ENCODE peak calls at places on chromosome 1, in six cellular contexts. One of them, this sample, is unnamed.

GRCh38 chr1:39799770-39800470 is 11.3 kb upstream of the BMP8B start:
- DNase-seq in sigmoid colon: peak; percentile 72
- DNase-seq in neural crest cell: peak; percentile 81
- DNase-seq in Calu3: peak; percentile 82
- DNase-seq in astrocyte of the spinal cord: peak; percentile 54
- DNase-seq in WTC11: peak; percentile 88
- DNase-seq in this sample: peak; percentile 73

GRCh38 chr1:101781437-101781836 is 215.3 kb downstream of the OLFM3 start:
- DNase-seq in sigmoid colon: no peak
- DNase-seq in Calu3: no peak
- DNase-seq in astrocyte of the spinal cord: peak; percentile 14
- DNase-seq in WTC11: no peak
- DNase-seq in neural crest cell: no peak
- DNase-seq in this sample: no peak

GRCh38 chr1:230256896-230257295 is 169.2 kb downstream of the PGBD5 start:
- DNase-seq in Calu3: no peak
- DNase-seq in sigmoid colon: no peak
- DNase-seq in astrocyte of the spinal cord: no peak
- DNase-seq in neural crest cell: no peak
- DNase-seq in WTC11: no peak
- DNase-seq in this sample: no peak

GRCh38 chr1:53398091-53398490 is 61.1 kb upstream of the DMRTB1 start:
- DNase-seq in Calu3: no peak
- DNase-seq in astrocyte of the spinal cord: no peak
- DNase-seq in WTC11: no peak
- DNase-seq in sigmoid colon: peak; percentile 39
- DNase-seq in neural crest cell: no peak
- DNase-seq in this sample: no peak

GRCh38 chr1:217089239-217090014 is 366.2 kb upstream of the ESRRG start:
- DNase-seq in Calu3: peak; percentile 42
- DNase-seq in WTC11: peak; percentile 21
- DNase-seq in neural crest cell: peak; percentile 20
- DNase-seq in astrocyte of the spinal cord: peak; percentile 61
- DNase-seq in sigmoid colon: no peak
- DNase-seq in this sample: no peak

GRCh38 chr1:159783724-159784123 is 3.0 kb downstream of the DUSP23 start:
- DNase-seq in Calu3: no peak
- DNase-seq in WTC11: no peak
- DNase-seq in astrocyte of the spinal cord: no peak
- DNase-seq in neural crest cell: no peak
- DNase-seq in sigmoid colon: no peak
- DNase-seq in this sample: no peak

GRCh38 chr1:114509596-114510234 is 1.3 kb downstream of the TRIM33 start:
- DNase-seq in astrocyte of the spinal cord: peak; percentile 6
- DNase-seq in neural crest cell: no peak
- DNase-seq in sigmoid colon: no peak
- DNase-seq in WTC11: no peak
- DNase-seq in Calu3: no peak
- DNase-seq in this sample: no peak

GRCh38 chr1:33342041-33342723 is 21.3 kb upstream of the A3GALT2 start:
- DNase-seq in WTC11: peak; percentile 46
- DNase-seq in astrocyte of the spinal cord: peak; percentile 98
- DNase-seq in sigmoid colon: peak; percentile 93
- DNase-seq in Calu3: peak; percentile 65
- DNase-seq in neural crest cell: no peak
- DNase-seq in this sample: peak; percentile 93

DNA sequence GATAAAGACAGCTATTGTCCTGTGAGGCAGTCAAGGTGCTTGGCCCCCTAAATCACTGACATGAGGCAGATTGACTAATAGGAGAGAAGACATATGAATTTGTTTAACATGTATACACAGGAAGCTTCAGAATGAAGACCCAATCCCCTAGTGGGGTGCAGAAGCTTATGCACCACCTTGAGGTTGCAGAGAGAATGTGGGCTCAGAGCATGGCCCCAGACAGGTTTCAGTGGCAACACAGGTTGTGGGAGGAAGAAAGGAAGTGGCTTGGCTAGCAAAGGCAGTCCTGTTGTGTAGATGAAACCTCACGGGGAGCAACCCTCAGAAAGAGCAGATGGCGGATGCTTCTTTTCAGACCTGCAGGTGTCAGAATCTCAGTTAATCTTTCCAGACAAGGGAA is 37.0 kb upstream of the PARP1 start:
- DNase-seq in neural crest cell: no peak
- DNase-seq in sigmoid colon: no peak
- DNase-seq in astrocyte of the spinal cord: no peak
- DNase-seq in Calu3: no peak
- DNase-seq in WTC11: no peak
- DNase-seq in this sample: no peak
- TF ChIP-seq CTCF in neural crest cell: no peak
- TF ChIP-seq CTCF in sigmoid colon: no peak
- TF ChIP-seq CTCF in astrocyte of the spinal cord: no peak
- TF ChIP-seq CTCF in Calu3: no peak
- TF ChIP-seq CTCF in WTC11: no peak
- TF ChIP-seq CTCF in this sample: no peak

DNA sequence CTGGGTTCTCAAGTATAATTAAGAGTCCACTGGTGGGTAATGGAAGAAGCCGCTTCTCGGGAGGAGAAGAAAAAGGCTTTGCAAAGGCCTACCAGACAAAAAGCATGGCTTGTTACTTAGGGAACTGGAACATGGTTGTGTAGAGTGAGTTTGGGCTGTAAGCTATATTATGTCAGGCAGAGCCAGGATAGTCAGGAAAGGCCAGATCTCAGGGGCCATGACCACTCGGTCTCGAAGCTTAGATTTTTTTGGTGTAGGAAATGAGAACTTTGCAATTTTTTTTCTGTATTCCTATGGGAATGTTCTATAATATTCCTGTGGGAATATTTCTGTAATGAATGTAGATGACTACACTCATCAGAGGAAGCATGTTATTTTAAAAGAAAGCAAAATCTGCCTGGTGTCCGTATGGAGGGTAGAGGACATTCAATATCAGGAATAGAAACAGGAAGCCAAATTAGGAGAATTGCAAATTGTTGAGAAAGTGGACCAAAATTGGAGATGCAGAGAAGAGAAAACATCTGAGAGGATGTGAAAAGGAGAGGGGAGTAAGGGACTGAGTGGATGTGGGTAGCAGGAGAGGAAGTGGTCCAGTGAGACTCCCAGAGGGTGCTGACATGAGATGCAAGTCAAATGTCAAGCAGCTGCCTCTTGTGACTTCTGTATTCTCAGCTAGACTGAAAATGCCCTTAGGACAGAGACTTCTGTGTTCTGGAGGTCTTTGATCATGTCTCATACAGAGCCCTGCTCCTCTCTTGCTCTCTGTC is 45.2 kb upstream of the HAO2 start:
- DNase-seq in sigmoid colon: no peak
- DNase-seq in astrocyte of the spinal cord: no peak
- DNase-seq in WTC11: no peak
- DNase-seq in Calu3: no peak
- DNase-seq in neural crest cell: no peak
- DNase-seq in this sample: no peak
- TF ChIP-seq CTCF in sigmoid colon: no peak
- TF ChIP-seq CTCF in astrocyte of the spinal cord: no peak
- TF ChIP-seq CTCF in WTC11: no peak
- TF ChIP-seq CTCF in Calu3: no peak
- TF ChIP-seq CTCF in neural crest cell: no peak
- TF ChIP-seq CTCF in this sample: no peak

GRCh38 chr1:63466759-63467158 is 56.3 kb downstream of the ITGB3BP start:
- DNase-seq in neural crest cell: no peak
- DNase-seq in Calu3: no peak
- DNase-seq in sigmoid colon: no peak
- DNase-seq in astrocyte of the spinal cord: no peak
- DNase-seq in WTC11: no peak
- DNase-seq in this sample: no peak
- TF ChIP-seq CTCF in neural crest cell: no peak
- TF ChIP-seq CTCF in Calu3: no peak
- TF ChIP-seq CTCF in sigmoid colon: no peak
- TF ChIP-seq CTCF in astrocyte of the spinal cord: peak; percentile 6
- TF ChIP-seq CTCF in WTC11: no peak
- TF ChIP-seq CTCF in this sample: no peak

GRCh38 chr1:175434268-175434860 is 241.8 kb upstream of the KIAA0040 start:
- DNase-seq in astrocyte of the spinal cord: no peak
- DNase-seq in WTC11: peak; percentile 62
- DNase-seq in Calu3: no peak
- DNase-seq in neural crest cell: no peak
- DNase-seq in sigmoid colon: no peak
- DNase-seq in this sample: no peak
- TF ChIP-seq CTCF in astrocyte of the spinal cord: no peak
- TF ChIP-seq CTCF in WTC11: peak; percentile 71
- TF ChIP-seq CTCF in Calu3: peak; percentile 34
- TF ChIP-seq CTCF in neural crest cell: peak; percentile 46
- TF ChIP-seq CTCF in sigmoid colon: no peak
- TF ChIP-seq CTCF in this sample: peak; percentile 23

GRCh38 chr1:71086331-71086730 is 5.5 kb upstream of the ZRANB2 start:
- DNase-seq in Calu3: no peak
- DNase-seq in astrocyte of the spinal cord: peak; percentile 43
- DNase-seq in sigmoid colon: no peak
- DNase-seq in neural crest cell: no peak
- DNase-seq in WTC11: no peak
- DNase-seq in this sample: peak; percentile 87

GRCh38 chr1:71089536-71090270 is 8.9 kb upstream of the ZRANB2 start:
- DNase-seq in WTC11: no peak
- DNase-seq in neural crest cell: no peak
- DNase-seq in astrocyte of the spinal cord: peak; percentile 71
- DNase-seq in Calu3: no peak
- DNase-seq in sigmoid colon: no peak
- DNase-seq in this sample: peak; percentile 68

GRCh38 chr1:71087713-71088112 is 6.9 kb upstream of the ZRANB2 start:
- DNase-seq in Calu3: no peak
- DNase-seq in sigmoid colon: no peak
- DNase-seq in WTC11: no peak
- DNase-seq in neural crest cell: no peak
- DNase-seq in astrocyte of the spinal cord: no peak
- DNase-seq in this sample: no peak

GRCh38 chr1:71088645-71089287 is 7.9 kb upstream of the ZRANB2 start:
- DNase-seq in neural crest cell: no peak
- DNase-seq in sigmoid colon: no peak
- DNase-seq in WTC11: no peak
- DNase-seq in astrocyte of the spinal cord: no peak
- DNase-seq in Calu3: no peak
- DNase-seq in this sample: no peak

GRCh38 chr1:71087060-71087459 is 6.2 kb upstream of the ZRANB2 start:
- DNase-seq in astrocyte of the spinal cord: no peak
- DNase-seq in Calu3: no peak
- DNase-seq in WTC11: no peak
- DNase-seq in neural crest cell: no peak
- DNase-seq in sigmoid colon: no peak
- DNase-seq in this sample: no peak
- TF ChIP-seq CTCF in astrocyte of the spinal cord: no peak
- TF ChIP-seq CTCF in Calu3: no peak
- TF ChIP-seq CTCF in WTC11: no peak
- TF ChIP-seq CTCF in neural crest cell: no peak
- TF ChIP-seq CTCF in sigmoid colon: no peak
- TF ChIP-seq CTCF in this sample: peak; percentile 40

GRCh38 chr1:220123889-220124288 is 30.0 kb downstream of the IARS2 start:
- DNase-seq in Calu3: peak; percentile 35
- DNase-seq in WTC11: peak; percentile 26
- DNase-seq in neural crest cell: peak; percentile 16
- DNase-seq in astrocyte of the spinal cord: no peak
- DNase-seq in sigmoid colon: no peak
- DNase-seq in this sample: no peak
- TF ChIP-seq CTCF in Calu3: peak; percentile 44
- TF ChIP-seq CTCF in WTC11: no peak
- TF ChIP-seq CTCF in neural crest cell: peak; percentile 64
- TF ChIP-seq CTCF in astrocyte of the spinal cord: peak; percentile 46
- TF ChIP-seq CTCF in sigmoid colon: no peak
- TF ChIP-seq CTCF in this sample: peak; percentile 66

DNA sequence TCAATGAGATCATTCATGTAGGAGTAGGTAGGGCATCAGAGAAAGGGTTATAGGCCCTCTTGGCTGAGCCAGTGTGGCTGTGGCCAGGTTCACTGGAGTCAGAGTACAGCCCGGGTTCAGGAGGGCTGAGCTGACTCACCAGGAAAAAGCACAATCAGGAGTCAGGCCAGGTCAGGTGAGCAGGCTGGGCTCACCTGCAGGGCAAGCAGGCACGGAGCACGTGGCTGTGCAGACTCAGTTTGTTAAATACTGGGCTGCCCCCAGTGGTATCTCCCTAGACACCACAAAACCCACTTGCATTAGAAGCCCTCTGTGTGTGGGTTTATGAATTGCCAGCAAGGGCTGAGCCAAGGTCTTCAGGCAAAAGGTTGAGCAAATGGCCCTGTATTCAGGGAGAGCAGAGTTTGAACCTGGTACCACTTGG is 122.1 kb upstream of the SERBP1 start:
- DNase-seq in neural crest cell: no peak
- DNase-seq in Calu3: peak; percentile 61
- DNase-seq in WTC11: no peak
- DNase-seq in sigmoid colon: no peak
- DNase-seq in astrocyte of the spinal cord: no peak
- DNase-seq in this sample: no peak
- TF ChIP-seq CTCF in neural crest cell: no peak
- TF ChIP-seq CTCF in Calu3: no peak
- TF ChIP-seq CTCF in WTC11: no peak
- TF ChIP-seq CTCF in sigmoid colon: no peak
- TF ChIP-seq CTCF in astrocyte of the spinal cord: no peak
- TF ChIP-seq CTCF in this sample: no peak